ENCODE peak calls at places on chromosomes 11 and 22, in five cellular contexts. E is mucosa of descending colon, R is GM23248, D is uterus, V is heart right ventricle. O is an unnamed sample.

GRCh38 chr11:73270855-73271477 is 1.2 kb upstream of the P2RY6 start:
- DNase-seq in E (no peak), R (no peak), D (no peak), V (no peak), O (no peak)

GRCh38 chr11:8948901-8949300 is 6.1 kb upstream of the ASCL3 start:
- DNase-seq in R (no peak), E (no peak), D (no peak), V (no peak), O (no peak)

GRCh38 chr11:2223153-2223794 is 47.1 kb downstream of the ASCL2 start:
- DNase-seq in E (no peak), R (no peak), D (no peak), V (no peak), O (no peak)

GRCh38 chr11:123590296-123590912 is 64.0 kb downstream of the SCN3B start:
- DNase-seq in V (peak; percentile 51), E (peak; percentile 70), R (peak; percentile 79), D (no peak), O (peak; percentile 29)

GRCh38 chr11:79119491-79120284 is 321.1 kb downstream of the TENM4 start:
- DNase-seq in D (no peak), E (no peak), R (no peak), V (no peak), O (no peak)

GRCh38 chr11:73344191-73344607 is 32.0 kb upstream of the RELT start:
- DNase-seq in R (no peak), V (peak; percentile 56), E (no peak), D (no peak), O (no peak)

GRCh38 chr11:118670063-118670462 is 9.4 kb downstream of the TREH start:
- DNase-seq in V (no peak), E (no peak), D (no peak), R (no peak), O (peak; percentile 59)

GRCh38 chr11:19577849-19578619 is 134.6 kb upstream of the NAV2 start:
- DNase-seq in D (peak; percentile 73), V (peak; percentile 50), E (no peak), R (peak; percentile 67), O (no peak)

DNA sequence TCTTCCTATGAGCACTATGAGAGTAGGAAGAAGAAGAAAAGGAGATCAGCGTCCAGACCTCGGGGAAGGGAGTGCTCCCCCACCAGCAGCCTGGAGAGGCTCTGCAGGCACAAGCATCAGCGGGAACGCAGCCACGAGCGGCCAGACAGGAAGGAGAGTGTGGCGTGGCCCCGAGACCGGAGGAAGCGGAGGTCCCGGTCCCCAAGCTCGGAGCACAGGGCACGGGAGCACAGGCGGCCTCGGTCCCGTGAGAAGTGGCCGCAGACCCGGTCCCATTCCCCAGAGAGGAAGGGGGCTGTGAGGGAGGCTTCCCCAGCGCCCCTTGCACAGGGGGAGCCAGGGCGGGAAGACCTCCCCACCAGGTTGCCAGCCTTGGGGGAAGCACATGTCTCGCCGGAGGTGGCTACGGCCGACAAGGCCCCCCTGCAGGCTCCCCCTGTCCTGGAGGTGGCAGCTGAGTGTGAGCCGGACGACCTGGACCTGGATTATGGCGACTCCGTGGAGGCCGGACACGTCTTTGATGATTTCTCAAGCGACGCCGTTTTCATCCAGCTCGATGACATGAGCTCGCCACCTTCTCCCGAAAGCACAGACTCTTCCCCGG is 6.9 kb downstream of the IRF7 start:
- DNase-seq in R (no peak), D (no peak), E (peak; percentile 24), V (peak; percentile 34), O (no peak)
- H3K36me3 ChIP-seq in R (peaks cover 16% of the 10 kb centered on the region), D (no peaks in the 10 kb centered on the region), E (peaks cover 23% of the 10 kb centered on the region), V (peaks cover 79% of the 10 kb centered on the region), O (peaks cover 64% of the 10 kb centered on the region)

GRCh38 chr22:20126284-20127029 is 5.1 kb upstream of the ZDHHC8 start:
- DNase-seq in V (no peak), R (no peak), E (no peak), D (no peak), O (no peak)
- H3K36me3 ChIP-seq in V (peaks cover 12% of the 10 kb centered on the region), R (peaks cover 6% of the 10 kb centered on the region), E (no peaks in the 10 kb centered on the region), D (no peaks in the 10 kb centered on the region), O (peaks cover 27% of the 10 kb centered on the region)

GRCh38 chr11:66497206-66497605 is 13.2 kb upstream of the BBS1 start:
- DNase-seq in V (no peak), D (no peak), R (no peak), E (no peak), O (no peak)

GRCh38 chr11:66494935-66495334 is 14.7 kb downstream of the DPP3 start:
- DNase-seq in R (no peak), V (no peak), E (no peak), D (no peak), O (no peak)

GRCh38 chr11:66494458-66494857 is 14.2 kb downstream of the DPP3 start:
- DNase-seq in R (no peak), D (no peak), V (no peak), E (no peak), O (no peak)

GRCh38 chr11:66493124-66493523 is 12.9 kb downstream of the DPP3 start:
- DNase-seq in D (no peak), E (no peak), V (no peak), R (no peak), O (no peak)

GRCh38 chr11:66495401-66495844 is 15.0 kb upstream of the BBS1 start:
- DNase-seq in V (no peak), D (no peak), R (no peak), E (no peak), O (no peak)
- H3K36me3 ChIP-seq in V (peaks cover 9% of the 10 kb centered on the region), D (no peaks in the 10 kb centered on the region), R (peaks cover 4% of the 10 kb centered on the region), E (no peaks in the 10 kb centered on the region), O (peaks cover 36% of the 10 kb centered on the region)

DNA sequence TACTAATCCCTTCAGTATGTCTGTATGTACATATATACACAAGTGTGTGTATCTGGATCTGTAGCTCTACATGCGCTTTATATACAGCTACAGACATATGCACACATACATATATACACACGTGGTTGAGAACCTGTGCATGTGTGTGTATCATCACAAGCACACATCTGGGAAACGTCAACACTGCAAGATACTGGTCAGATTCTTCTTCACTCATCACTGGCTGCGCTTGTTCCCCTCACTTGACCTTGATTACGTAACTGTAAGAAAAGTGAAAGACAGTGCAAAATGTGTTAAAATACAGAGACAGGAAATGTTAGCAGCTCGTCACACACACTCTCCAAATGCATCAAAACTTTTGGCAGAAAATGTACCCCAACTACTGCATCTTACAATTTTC is 51.8 kb upstream of the MN1 start:
- DNase-seq in D (no peak), V (no peak), R (peak; percentile 63), E (no peak), O (no peak)
- H3K36me3 ChIP-seq in D (no peaks in the 10 kb centered on the region), V (peaks cover 35% of the 10 kb centered on the region), R (peaks cover 50% of the 10 kb centered on the region), E (no peaks in the 10 kb centered on the region), O (peaks cover 17% of the 10 kb centered on the region)

DNA sequence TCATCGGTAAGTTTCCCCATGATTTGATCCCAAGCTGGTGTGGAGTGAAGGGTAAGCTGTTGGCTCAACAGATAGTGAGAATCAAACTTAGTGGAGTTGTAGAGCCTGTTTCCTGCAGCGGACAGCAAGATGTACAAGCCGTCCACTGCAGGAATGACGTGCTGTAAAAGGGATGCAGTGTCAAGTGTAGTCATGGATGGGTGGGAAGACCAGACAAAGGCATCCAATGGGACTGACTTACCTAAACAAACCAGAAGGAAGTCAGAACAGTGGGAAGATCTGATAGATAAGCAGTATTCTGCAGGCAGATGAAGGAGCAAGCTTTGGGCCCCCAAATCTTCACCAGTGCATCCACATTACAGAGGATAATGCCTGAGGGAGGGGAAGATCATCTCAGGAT is 8.8 kb downstream of the ZBTB16 start:
- DNase-seq in R (no peak), D (no peak), E (no peak), V (no peak), O (no peak)
- H3K36me3 ChIP-seq in R (no peaks in the 10 kb centered on the region), D (no peaks in the 10 kb centered on the region), E (no peaks in the 10 kb centered on the region), V (peaks cover 27% of the 10 kb centered on the region), O (peaks cover 16% of the 10 kb centered on the region)

DNA sequence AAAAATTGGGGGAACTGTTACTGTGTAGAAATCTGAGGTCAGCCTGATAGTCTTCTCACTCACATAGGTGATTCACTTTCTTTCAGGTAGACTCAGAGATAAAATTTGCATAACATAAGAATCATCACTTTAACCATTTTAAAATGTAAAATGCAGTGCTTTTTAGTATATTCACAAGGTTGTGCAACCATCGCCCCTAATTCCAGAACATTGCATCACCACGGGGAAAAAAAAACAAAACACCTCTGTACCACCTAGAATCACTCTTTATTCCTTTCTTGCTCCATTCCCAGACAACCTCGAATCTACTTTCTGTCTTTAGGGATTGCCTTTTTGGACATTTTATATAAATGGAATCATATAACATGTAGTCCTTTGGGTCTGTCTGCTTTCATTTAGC is 20.9 kb downstream of the CHEK1 start:
- DNase-seq in D (no peak), V (no peak), E (no peak), R (no peak), O (no peak)
- H3K36me3 ChIP-seq in D (no peaks in the 10 kb centered on the region), V (no peaks in the 10 kb centered on the region), E (no peaks in the 10 kb centered on the region), R (peaks cover 36% of the 10 kb centered on the region), O (no peaks in the 10 kb centered on the region)

DNA sequence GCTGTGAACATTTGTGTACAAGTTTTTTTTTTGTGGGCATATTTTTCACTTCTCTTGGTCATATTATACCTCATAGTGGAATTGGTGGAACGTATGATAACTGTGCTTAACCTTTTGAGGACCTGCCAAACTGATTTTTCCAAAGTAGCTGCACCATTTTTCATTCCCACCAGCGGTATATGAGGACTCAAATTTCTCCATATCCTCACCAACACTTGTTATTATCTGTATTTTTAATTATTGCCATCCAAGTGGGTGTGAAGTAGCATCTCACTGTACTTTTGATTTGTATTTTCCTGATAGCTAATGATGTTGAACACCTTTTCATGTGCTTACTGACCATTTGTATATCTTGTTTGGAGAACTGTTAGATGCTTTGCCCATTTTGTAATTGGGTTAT is 47.8 kb downstream of the CCDC15 start:
- DNase-seq in E (no peak), V (no peak), R (no peak), D (no peak), O (no peak)
- H3K36me3 ChIP-seq in E (no peaks in the 10 kb centered on the region), V (no peaks in the 10 kb centered on the region), R (no peaks in the 10 kb centered on the region), D (no peaks in the 10 kb centered on the region), O (no peaks in the 10 kb centered on the region)

GRCh38 chr11:74936976-74937375 is 11.9 kb downstream of the XRRA1 start:
- DNase-seq in D (no peak), V (no peak), E (no peak), R (no peak), O (no peak)

GRCh38 chr11:74936087-74936486 is 12.8 kb downstream of the XRRA1 start:
- DNase-seq in V (no peak), D (no peak), E (no peak), R (no peak), O (no peak)

GRCh38 chr11:74941492-74941891 is 7.4 kb downstream of the XRRA1 start:
- DNase-seq in E (no peak), V (no peak), D (no peak), R (no peak), O (no peak)

GRCh38 chr11:74935285-74935684 is 13.6 kb downstream of the XRRA1 start:
- DNase-seq in D (no peak), V (no peak), R (no peak), E (no peak), O (no peak)

GRCh38 chr11:74937696-74938475 is 11.0 kb downstream of the XRRA1 start:
- DNase-seq in V (no peak), R (peak; percentile 78), E (no peak), D (no peak), O (no peak)
- H3K36me3 ChIP-seq in V (peaks cover 21% of the 10 kb centered on the region), R (no peaks in the 10 kb centered on the region), E (no peaks in the 10 kb centered on the region), D (no peaks in the 10 kb centered on the region), O (peaks cover 3% of the 10 kb centered on the region)